ENCODE peak calls at places on chromosome 4, in ten cellular contexts. A is posterior cingulate gyrus; H is posterior vena cava; G is sigmoid colon; P is ELF-1; Y is stimulated activated CD8-positive, alpha-beta memory T cell treated with anti-CD3 and anti-CD28 coated beads, Interleukin-12 subunit alpha, Interleukin-12 subunit beta, amount 100 ng/mL, for 4 hours; T is activated CD4-positive, alpha-beta T cell treated with anti-CD3 and anti-CD28 coated beads, Interleukin-2, amount 50 U/mL, for 4 hours; Z is iPS-NIHi11; D is EH; V is activated T-cell treated with anti-CD3 and anti-CD28 coated beads, Interleukin-2, amount 50 U/mL, for 24 hours. O is an unnamed sample.

GRCh38 chr4:128572778-128573241 is 236.7 kb upstream of the JADE1 start:
- DNase-seq in A (no peak), H (no peak), G (no peak), P (no peak), Y (no peak), T (no peak), Z (no peak), D (no peak), V (no peak), O (no peak)

GRCh38 chr4:32396504-32396903 is 1676.3 kb downstream of the PCDH7 start:
- DNase-seq in A (no peak), H (no peak), G (no peak), P (no peak), Y (no peak), T (no peak), Z (no peak), D (no peak), V (no peak), O (no peak)

GRCh38 chr4:155924637-155925036 is 21.1 kb downstream of the TDO2 start:
- DNase-seq in A (no peak), H (no peak), G (no peak), P (no peak), Y (no peak), T (no peak), Z (no peak), D (no peak), V (no peak), O (no peak)

GRCh38 chr4:98801259-98801725 is 127.6 kb downstream of the EIF4E start:
- DNase-seq in A (peak; percentile 8), H (no peak), G (no peak), P (no peak), Y (no peak), T (no peak), Z (no peak), D (no peak), V (no peak), O (no peak)

GRCh38 chr4:84583871-84584373 is 995 bp downstream of the CDS1 start:
- DNase-seq in A (no peak), H (no peak), G (no peak), P (no peak), Y (no peak), T (no peak), Z (no peak), D (no peak), V (no peak), O (no peak)

GRCh38 chr4:44493924-44494323 is 45.3 kb upstream of the KCTD8 start:
- DNase-seq in A (no peak), H (no peak), G (no peak), P (peak; percentile 40), Y (no peak), T (no peak), Z (peak; percentile 49), D (no peak), V (no peak), O (no peak)

GRCh38 chr4:10461091-10461849 is 4.0 kb upstream of the ZNF518B start:
- DNase-seq in A (no peak), H (peak; percentile 87), G (no peak), P (peak; percentile 90), Y (peak; percentile 67), T (peak; percentile 64), Z (peak; percentile 93), D (peak; percentile 69), V (peak; percentile 88), O (peak; percentile 69)

GRCh38 chr4:153000068-153000420 is 63.9 kb downstream of the FHDC1 start:
- DNase-seq in A (no peak), H (no peak), G (no peak), P (no peak), Y (no peak), T (no peak), Z (no peak), D (no peak), V (no peak), O (no peak)

GRCh38 chr4:26525751-26526150 is 35.5 kb upstream of the CCKAR start:
- DNase-seq in A (no peak), H (no peak), G (no peak), P (no peak), Y (no peak), T (no peak), Z (no peak), D (no peak), V (no peak), O (no peak)

GRCh38 chr4:109160494-109160893 is 142.0 kb downstream of the COL25A1 start:
- DNase-seq in A (no peak), H (no peak), G (no peak), P (no peak), Y (no peak), T (no peak), Z (no peak), D (no peak), V (no peak), O (no peak)

GRCh38 chr4:94957030-94957429 is 199.3 kb downstream of the BMPR1B start:
- DNase-seq in A (no peak), H (no peak), G (no peak), P (no peak), Y (no peak), T (no peak), Z (peak; percentile 21), D (no peak), V (no peak), O (no peak)

GRCh38 chr4:86595426-86595805 is 1.3 kb downstream of the PTPN13 start:
- DNase-seq in A (no peak), H (no peak), G (no peak), P (peak; percentile 32), Y (no peak), T (no peak), Z (no peak), D (no peak), V (no peak), O (peak; percentile 10)

GRCh38 chr4:169940460-169940859 is 85.7 kb downstream of the MFAP3L start:
- DNase-seq in A (no peak), H (no peak), G (no peak), P (peak; percentile 68), Y (no peak), T (no peak), Z (peak; percentile 29), D (no peak), V (no peak), O (no peak)

GRCh38 chr4:110245567-110245966 is 47.2 kb upstream of the ELOVL6 start:
- DNase-seq in A (no peak), H (no peak), G (no peak), P (no peak), Y (no peak), T (no peak), Z (no peak), D (peak; percentile 45), V (no peak), O (peak; percentile 21)

GRCh38 chr4:158172196-158172557 is 648 bp downstream of the GASK1B start:
- DNase-seq in A (no peak), H (no peak), G (no peak), P (no peak), Y (no peak), T (no peak), Z (no peak), D (no peak), V (no peak), O (no peak)

GRCh38 chr4:153929651-153930050 is 140.8 kb upstream of the SFRP2 start:
- DNase-seq in A (no peak), H (no peak), G (no peak), P (no peak), Y (no peak), T (no peak), Z (no peak), D (no peak), V (no peak), O (no peak)

GRCh38 chr4:94519019-94519418 is 67.3 kb downstream of the PDLIM5 start:
- DNase-seq in A (no peak), H (no peak), G (no peak), P (no peak), Y (no peak), T (no peak), Z (no peak), D (no peak), V (no peak), O (no peak)

GRCh38 chr4:137471895-137472294 is 60.4 kb downstream of the PCDH18 start:
- DNase-seq in A (no peak), H (no peak), G (no peak), P (no peak), Y (no peak), T (no peak), Z (no peak), D (peak; percentile 40), V (no peak), O (peak; percentile 32)

GRCh38 chr4:7979652-7979968 is 39.9 kb upstream of the AFAP1 start:
- DNase-seq in A (no peak), H (no peak), G (no peak), P (no peak), Y (no peak), T (no peak), Z (no peak), D (no peak), V (no peak), O (no peak)

GRCh38 chr4:145280541-145280940 is 100.2 kb upstream of the OTUD4 start:
- DNase-seq in A (no peak), H (no peak), G (no peak), P (no peak), Y (no peak), T (no peak), Z (no peak), D (no peak), V (no peak), O (no peak)

GRCh38 chr4:100849319-100849718 is 331.5 kb upstream of the EMCN start:
- DNase-seq in A (peak; percentile 63), H (peak; percentile 54), G (no peak), P (no peak), Y (no peak), T (no peak), Z (no peak), D (no peak), V (no peak), O (no peak)

GRCh38 chr4:101155368-101155767 is 192.0 kb downstream of the PPP3CA start:
- DNase-seq in A (no peak), H (no peak), G (no peak), P (peak; percentile 54), Y (no peak), T (no peak), Z (peak; percentile 13), D (peak; percentile 93), V (no peak), O (peak; percentile 66)

GRCh38 chr4:955161-955921 is 18.0 kb downstream of the DGKQ start:
- DNase-seq in A (no peak), H (peak; percentile 74), G (peak; percentile 60), P (no peak), Y (no peak), T (no peak), Z (peak; percentile 10), D (no peak), V (no peak), O (no peak)

GRCh38 chr4:111849726-111850284 is 295.4 kb upstream of the FAM241A start:
- DNase-seq in A (no peak), H (no peak), G (no peak), P (no peak), Y (no peak), T (no peak), Z (no peak), D (peak; percentile 1), V (no peak), O (no peak)

GRCh38 chr4:137909910-137910309 is 332.2 kb downstream of the SLC7A11 start:
- DNase-seq in A (no peak), H (no peak), G (no peak), P (peak; percentile 25), Y (no peak), T (no peak), Z (peak; percentile 10), D (peak; percentile 3), V (no peak), O (no peak)